ENCODE peak calls at places on chromosomes 5 and 9, in four cellular contexts. Z, V, R and Q are unnamed samples.

GRCh38 chr9:134544388-134545212 is 97.0 kb upstream of the COL5A1 start:
- DNase-seq in V (no peak), Z (peak), R (peak), Q (no peak)

GRCh38 chr5:123610209-123610608 is 98.2 kb downstream of the CSNK1G3 start:
- DNase-seq in Z (no peak), R (no peak), V (no peak), Q (no peak)

GRCh38 chr5:159785639-159786038 is 130.6 kb upstream of the ADRA1B start:
- DNase-seq in Z (no peak), V (no peak), R (no peak), Q (no peak)

GRCh38 chr5:170731052-170731451 is 52.5 kb upstream of the GABRP start:
- DNase-seq in R (no peak), Z (no peak), V (no peak), Q (no peak)

GRCh38 chr5:122264610-122265009 is 47.4 kb upstream of the SNCAIP start:
- DNase-seq in Z (peak), V (no peak), R (no peak), Q (no peak)

GRCh38 chr9:124220551-124221451 is 36.9 kb upstream of the NEK6 start:
- DNase-seq in V (no peak), R (peak), Z (no peak), Q (no peak)

GRCh38 chr9:27784999-27785713 is 211.9 kb upstream of the C9orf72 start:
- DNase-seq in R (peak), Z (no peak), V (no peak), Q (no peak)

GRCh38 chr5:175621971-175622370 is 35.9 kb upstream of the HRH2 start:
- DNase-seq in V (no peak), Z (no peak), R (no peak), Q (no peak)

GRCh38 chr9:121529237-121529987 is 29.8 kb upstream of the GGTA1 start:
- DNase-seq in Z (peak), R (peak), V (no peak), Q (no peak)